ENCODE peak calls at places on chromosomes 13 and 19, in six cellular contexts. One of them, this sample, is unnamed.

GRCh38 chr13:46535002-46535401 is 18.0 kb upstream of the LRCH1 start:
- DNase-seq in glutamatergic neuron: no peak
- DNase-seq in B cell: no peak
- DNase-seq in cardiac muscle cell: no peak
- DNase-seq in activated CD8-positive, alpha-beta T cell treated with anti-CD3 and anti-CD28 coated beads for 36 hours: no peak
- DNase-seq in body of pancreas: no peak
- DNase-seq in this sample: no peak

GRCh38 chr19:48501961-48502719 is 9.5 kb downstream of the LMTK3 start:
- DNase-seq in glutamatergic neuron: no peak
- DNase-seq in B cell: peak; percentile 79
- DNase-seq in cardiac muscle cell: no peak
- DNase-seq in activated CD8-positive, alpha-beta T cell treated with anti-CD3 and anti-CD28 coated beads for 36 hours: peak; percentile 87
- DNase-seq in body of pancreas: peak; percentile 98
- DNase-seq in this sample: peak; percentile 81

GRCh38 chr13:45194081-45194939 is 6.5 kb downstream of the KCTD4 start:
- DNase-seq in glutamatergic neuron: peak; percentile 37
- DNase-seq in B cell: no peak
- DNase-seq in cardiac muscle cell: peak; percentile 80
- DNase-seq in activated CD8-positive, alpha-beta T cell treated with anti-CD3 and anti-CD28 coated beads for 36 hours: no peak
- DNase-seq in body of pancreas: peak; percentile 21
- DNase-seq in this sample: no peak

GRCh38 chr19:13526552-13526951 is 20.3 kb upstream of the CACNA1A start:
- DNase-seq in glutamatergic neuron: peak; percentile 59
- DNase-seq in B cell: no peak
- DNase-seq in cardiac muscle cell: peak; percentile 36
- DNase-seq in activated CD8-positive, alpha-beta T cell treated with anti-CD3 and anti-CD28 coated beads for 36 hours: peak; percentile 33
- DNase-seq in body of pancreas: no peak
- DNase-seq in this sample: no peak

GRCh38 chr13:31044658-31045620 is 112.5 kb downstream of the TEX26 start:
- DNase-seq in glutamatergic neuron: no peak
- DNase-seq in B cell: no peak
- DNase-seq in cardiac muscle cell: no peak
- DNase-seq in activated CD8-positive, alpha-beta T cell treated with anti-CD3 and anti-CD28 coated beads for 36 hours: peak; percentile 75
- DNase-seq in body of pancreas: no peak
- DNase-seq in this sample: no peak

GRCh38 chr19:45677351-45678230 is 9.6 kb downstream of the GIPR start:
- DNase-seq in glutamatergic neuron: peak; percentile 82
- DNase-seq in B cell: peak; percentile 66
- DNase-seq in cardiac muscle cell: peak; percentile 93
- DNase-seq in activated CD8-positive, alpha-beta T cell treated with anti-CD3 and anti-CD28 coated beads for 36 hours: peak; percentile 99
- DNase-seq in body of pancreas: peak; percentile 99
- DNase-seq in this sample: peak; percentile 93

GRCh38 chr19:4749870-4750269 is 26.2 kb upstream of the DPP9 start:
- DNase-seq in glutamatergic neuron: peak; percentile 33
- DNase-seq in B cell: no peak
- DNase-seq in cardiac muscle cell: no peak
- DNase-seq in activated CD8-positive, alpha-beta T cell treated with anti-CD3 and anti-CD28 coated beads for 36 hours: peak; percentile 26
- DNase-seq in body of pancreas: no peak
- DNase-seq in this sample: no peak

GRCh38 chr13:50651916-50652315 is 191.6 kb downstream of the DLEU7 start:
- DNase-seq in glutamatergic neuron: no peak
- DNase-seq in B cell: no peak
- DNase-seq in cardiac muscle cell: no peak
- DNase-seq in activated CD8-positive, alpha-beta T cell treated with anti-CD3 and anti-CD28 coated beads for 36 hours: peak; percentile 11
- DNase-seq in body of pancreas: no peak
- DNase-seq in this sample: no peak

GRCh38 chr13:97757807-97758206 is 195.7 kb upstream of the IPO5 start:
- DNase-seq in glutamatergic neuron: no peak
- DNase-seq in B cell: no peak
- DNase-seq in cardiac muscle cell: peak; percentile 98
- DNase-seq in activated CD8-positive, alpha-beta T cell treated with anti-CD3 and anti-CD28 coated beads for 36 hours: no peak
- DNase-seq in body of pancreas: peak; percentile 27
- DNase-seq in this sample: no peak

GRCh38 chr19:7670150-7670784 is 1.4 kb downstream of the RETN start:
- DNase-seq in glutamatergic neuron: peak; percentile 54
- DNase-seq in B cell: no peak
- DNase-seq in cardiac muscle cell: peak; percentile 3
- DNase-seq in activated CD8-positive, alpha-beta T cell treated with anti-CD3 and anti-CD28 coated beads for 36 hours: peak; percentile 58
- DNase-seq in body of pancreas: no peak
- DNase-seq in this sample: peak; percentile 45

GRCh38 chr13:61370520-61370919 is 45.1 kb downstream of the PCDH20 start:
- DNase-seq in glutamatergic neuron: no peak
- DNase-seq in B cell: no peak
- DNase-seq in cardiac muscle cell: no peak
- DNase-seq in activated CD8-positive, alpha-beta T cell treated with anti-CD3 and anti-CD28 coated beads for 36 hours: no peak
- DNase-seq in body of pancreas: no peak
- DNase-seq in this sample: no peak

GRCh38 chr13:100209857-100210580 is 121.1 kb downstream of the PCCA start:
- DNase-seq in glutamatergic neuron: no peak
- DNase-seq in B cell: no peak
- DNase-seq in cardiac muscle cell: peak; percentile 60
- DNase-seq in activated CD8-positive, alpha-beta T cell treated with anti-CD3 and anti-CD28 coated beads for 36 hours: no peak
- DNase-seq in body of pancreas: no peak
- DNase-seq in this sample: no peak

GRCh38 chr19:16447015-16447384 is 24.8 kb downstream of the EPS15L1 start:
- DNase-seq in glutamatergic neuron: no peak
- DNase-seq in B cell: peak; percentile 79
- DNase-seq in cardiac muscle cell: peak; percentile 96
- DNase-seq in activated CD8-positive, alpha-beta T cell treated with anti-CD3 and anti-CD28 coated beads for 36 hours: peak; percentile 77
- DNase-seq in body of pancreas: peak; percentile 61
- DNase-seq in this sample: peak; percentile 61

GRCh38 chr13:102580552-102581169 is 16.1 kb upstream of the TPP2 start:
- DNase-seq in glutamatergic neuron: no peak
- DNase-seq in B cell: no peak
- DNase-seq in cardiac muscle cell: peak; percentile 81
- DNase-seq in activated CD8-positive, alpha-beta T cell treated with anti-CD3 and anti-CD28 coated beads for 36 hours: peak; percentile 42
- DNase-seq in body of pancreas: peak; percentile 18
- DNase-seq in this sample: peak; percentile 42

GRCh38 chr13:59442946-59443345 is 720.8 kb downstream of the DIAPH3 start:
- DNase-seq in glutamatergic neuron: no peak
- DNase-seq in B cell: no peak
- DNase-seq in cardiac muscle cell: peak; percentile 63
- DNase-seq in activated CD8-positive, alpha-beta T cell treated with anti-CD3 and anti-CD28 coated beads for 36 hours: no peak
- DNase-seq in body of pancreas: no peak
- DNase-seq in this sample: no peak

GRCh38 chr13:26529441-26529840 is 28.0 kb upstream of the WASF3 start:
- DNase-seq in glutamatergic neuron: no peak
- DNase-seq in B cell: no peak
- DNase-seq in cardiac muscle cell: peak; percentile 78
- DNase-seq in activated CD8-positive, alpha-beta T cell treated with anti-CD3 and anti-CD28 coated beads for 36 hours: peak; percentile 46
- DNase-seq in body of pancreas: peak; percentile 18
- DNase-seq in this sample: peak; percentile 28

GRCh38 chr13:34357435-34358232 is 539.7 kb downstream of the RFC3 start:
- DNase-seq in glutamatergic neuron: no peak
- DNase-seq in B cell: no peak
- DNase-seq in cardiac muscle cell: peak; percentile 63
- DNase-seq in activated CD8-positive, alpha-beta T cell treated with anti-CD3 and anti-CD28 coated beads for 36 hours: no peak
- DNase-seq in body of pancreas: peak; percentile 16
- DNase-seq in this sample: no peak

DNA sequence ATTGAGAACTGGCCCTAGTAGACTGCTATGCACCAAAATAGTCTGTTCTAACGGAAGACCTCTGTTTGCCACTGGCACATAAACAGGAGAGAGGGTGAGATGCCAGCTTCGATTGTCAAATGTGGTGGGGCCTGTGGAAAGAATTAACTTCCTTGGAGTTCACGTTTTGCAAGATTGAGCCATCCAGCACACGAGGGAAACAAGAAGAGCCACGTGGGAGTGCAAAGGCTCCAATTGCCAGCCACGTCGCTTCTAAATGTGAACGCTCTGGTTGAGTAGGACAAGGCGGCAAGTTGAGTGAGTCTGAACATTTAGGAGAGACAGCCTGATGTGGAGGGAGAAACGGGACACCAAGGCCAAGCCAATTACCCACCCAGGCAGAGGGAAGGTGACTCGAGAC is 409.1 kb downstream of the FGF9 start:
- DNase-seq in glutamatergic neuron: no peak
- DNase-seq in B cell: no peak
- DNase-seq in cardiac muscle cell: no peak
- DNase-seq in activated CD8-positive, alpha-beta T cell treated with anti-CD3 and anti-CD28 coated beads for 36 hours: no peak
- DNase-seq in body of pancreas: no peak
- DNase-seq in this sample: no peak
- TF ChIP-seq CTCF in glutamatergic neuron: no peak
- TF ChIP-seq CTCF in B cell: no peak
- TF ChIP-seq CTCF in cardiac muscle cell: no peak
- TF ChIP-seq CTCF in activated CD8-positive, alpha-beta T cell treated with anti-CD3 and anti-CD28 coated beads for 36 hours: no peak
- TF ChIP-seq CTCF in body of pancreas: no peak
- TF ChIP-seq CTCF in this sample: no peak

GRCh38 chr13:75537401-75538365 is at the start of gene COMMD6:
- DNase-seq in glutamatergic neuron: peak; percentile 82
- DNase-seq in B cell: peak; percentile 60
- DNase-seq in cardiac muscle cell: peak; percentile 92
- DNase-seq in activated CD8-positive, alpha-beta T cell treated with anti-CD3 and anti-CD28 coated beads for 36 hours: peak; percentile 78
- DNase-seq in body of pancreas: peak; percentile 69
- DNase-seq in this sample: peak; percentile 83
- TF ChIP-seq CTCF in glutamatergic neuron: peak; percentile 79
- TF ChIP-seq CTCF in B cell: peak; percentile 46
- TF ChIP-seq CTCF in cardiac muscle cell: no peak
- TF ChIP-seq CTCF in activated CD8-positive, alpha-beta T cell treated with anti-CD3 and anti-CD28 coated beads for 36 hours: peak; percentile 18
- TF ChIP-seq CTCF in body of pancreas: peak; percentile 59
- TF ChIP-seq CTCF in this sample: no peak

DNA sequence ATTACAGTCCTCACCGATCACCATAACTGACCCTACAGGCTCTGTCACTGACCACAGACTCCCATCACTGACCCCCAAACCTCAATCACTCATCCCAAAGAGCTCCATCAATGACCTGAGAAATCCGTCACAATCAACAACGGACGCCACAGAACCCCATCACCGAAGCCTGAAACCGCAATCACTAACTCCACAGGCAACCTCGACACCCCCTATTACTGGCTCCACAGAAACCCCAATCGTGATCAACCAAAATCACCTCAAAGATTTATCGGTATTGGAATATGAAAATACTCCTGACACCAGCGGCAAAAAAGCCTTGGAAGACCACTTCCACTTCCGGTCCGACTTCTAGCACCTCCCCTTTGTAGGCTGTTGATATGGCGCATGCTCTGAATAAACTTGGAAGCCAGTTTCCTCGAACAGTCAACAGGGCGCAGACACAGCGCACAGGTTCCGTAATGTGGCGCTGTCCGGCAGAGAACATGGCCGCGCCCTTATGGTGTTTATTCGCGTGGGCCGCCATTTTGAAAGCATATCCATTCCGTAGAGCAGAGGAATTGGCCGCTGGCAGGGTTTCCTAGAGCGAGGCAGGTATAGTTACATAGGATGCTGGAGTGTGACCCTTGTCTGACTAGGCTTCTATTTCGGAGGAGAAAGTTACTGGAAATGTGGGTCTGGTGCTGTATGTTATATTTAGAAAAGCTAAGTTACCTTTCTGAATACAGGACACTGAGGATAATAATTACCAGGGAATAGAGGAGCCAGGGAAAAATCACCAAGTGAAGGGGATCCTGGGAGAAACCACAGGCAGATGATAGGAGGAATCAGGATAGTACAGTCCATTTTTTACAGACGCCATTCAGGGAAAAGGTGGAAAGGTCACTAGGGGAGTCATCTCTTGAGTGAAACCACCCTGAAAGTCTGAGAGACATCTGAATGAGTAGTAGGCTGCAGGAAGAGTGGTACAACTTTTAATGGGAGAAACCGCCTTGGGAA is at the start of gene ZNF585A:
- DNase-seq in glutamatergic neuron: peak; percentile 84
- DNase-seq in B cell: peak; percentile 94
- DNase-seq in cardiac muscle cell: peak; percentile 98
- DNase-seq in activated CD8-positive, alpha-beta T cell treated with anti-CD3 and anti-CD28 coated beads for 36 hours: peak; percentile 93
- DNase-seq in body of pancreas: peak; percentile 94
- DNase-seq in this sample: peak; percentile 85
- TF ChIP-seq CTCF in glutamatergic neuron: no peak
- TF ChIP-seq CTCF in B cell: peak; percentile 23
- TF ChIP-seq CTCF in cardiac muscle cell: peak; percentile 36
- TF ChIP-seq CTCF in activated CD8-positive, alpha-beta T cell treated with anti-CD3 and anti-CD28 coated beads for 36 hours: no peak
- TF ChIP-seq CTCF in body of pancreas: peak; percentile 30
- TF ChIP-seq CTCF in this sample: peak; percentile 30

DNA sequence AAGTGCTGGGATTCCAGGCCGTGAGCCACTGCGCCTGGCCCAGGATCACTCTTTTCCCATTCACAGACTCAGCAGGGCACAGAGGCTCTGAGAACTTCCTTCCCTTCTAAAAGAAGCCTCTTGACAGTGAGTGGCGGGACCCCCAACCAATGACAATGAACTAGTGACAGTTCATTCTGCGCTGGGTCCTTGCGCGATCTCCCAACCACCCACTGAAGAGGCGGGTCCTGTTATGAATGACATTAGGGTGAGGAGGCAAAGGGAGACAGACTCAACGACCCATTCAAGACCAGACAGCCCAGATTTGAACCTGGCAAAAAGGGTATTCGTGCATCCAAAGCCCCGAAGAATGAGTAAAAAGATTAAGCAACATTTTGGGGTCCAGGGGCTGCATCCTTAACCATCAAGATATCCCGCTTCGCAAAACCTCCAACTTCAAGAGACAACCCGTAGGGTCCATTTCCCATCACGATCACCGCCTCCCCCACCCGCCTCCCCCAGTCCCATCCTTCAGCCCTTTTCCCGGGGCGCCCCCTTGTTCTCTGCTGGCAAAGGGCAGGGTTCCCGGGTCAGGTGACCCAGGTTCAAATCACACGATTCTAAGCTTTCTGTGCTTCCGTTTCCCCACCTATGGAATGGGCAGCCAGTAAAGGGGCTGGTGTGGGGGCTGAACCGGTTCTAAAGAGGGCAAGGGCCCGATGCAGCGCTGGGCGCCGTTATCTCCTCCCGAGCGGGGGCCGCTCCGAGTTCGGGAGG is 719 bp downstream of the SUGP2 start:
- DNase-seq in glutamatergic neuron: peak; percentile 90
- DNase-seq in B cell: peak; percentile 72
- DNase-seq in cardiac muscle cell: peak; percentile 95
- DNase-seq in activated CD8-positive, alpha-beta T cell treated with anti-CD3 and anti-CD28 coated beads for 36 hours: peak; percentile 97
- DNase-seq in body of pancreas: peak; percentile 59
- DNase-seq in this sample: peak; percentile 97
- TF ChIP-seq CTCF in glutamatergic neuron: no peak
- TF ChIP-seq CTCF in B cell: no peak
- TF ChIP-seq CTCF in cardiac muscle cell: no peak
- TF ChIP-seq CTCF in activated CD8-positive, alpha-beta T cell treated with anti-CD3 and anti-CD28 coated beads for 36 hours: no peak
- TF ChIP-seq CTCF in body of pancreas: no peak
- TF ChIP-seq CTCF in this sample: no peak

This sample was measured in GM13977.